ENCODE peak calls at places on chromosomes 12 and 14, in six cellular contexts. C, V, W, K, S and D are unnamed samples.

GRCh38 chr12:43883748-43884147 is 47.9 kb downstream of the TMEM117 start:
- DNase-seq in K (no peak), W (no peak), C (no peak), S (no peak), V (no peak), D (no peak)

GRCh38 chr12:5206401-5207175 is 162.9 kb downstream of the KCNA5 start:
- DNase-seq in W (no peak), C (no peak), S (no peak), V (no peak), K (no peak), D (no peak)

GRCh38 chr12:29599397-29599796 is 101.9 kb upstream of the OVCH1 start:
- DNase-seq in V (no peak), S (no peak), K (no peak), W (no peak), C (no peak), D (no peak)

GRCh38 chr12:122753213-122753571 is 568 bp downstream of the DENR start:
- DNase-seq in V (peak; percentile 32), C (no peak), W (no peak), K (no peak), S (no peak), D (no peak)

GRCh38 chr12:58386136-58386535 is 444.8 kb downstream of the ATP23 start:
- DNase-seq in S (no peak), V (no peak), W (no peak), C (no peak), K (no peak), D (no peak)

GRCh38 chr14:23008836-23009235 is 1.1 kb downstream of the C14orf93 start:
- DNase-seq in V (peak; percentile 24), W (no peak), K (no peak), S (no peak), C (no peak), D (no peak)

GRCh38 chr14:34258318-34258717 is 203.7 kb downstream of the SPTSSA start:
- DNase-seq in C (no peak), W (no peak), V (no peak), S (no peak), K (no peak), D (no peak)

GRCh38 chr12:6038160-6038559 is 86.3 kb downstream of the VWF start:
- DNase-seq in S (peak; percentile 59), K (peak; percentile 87), C (peak; percentile 38), V (peak; percentile 74), W (peak; percentile 66), D (no peak)

GRCh38 chr12:124796303-124796957 is 67.2 kb downstream of the SCARB1 start:
- DNase-seq in C (no peak), S (no peak), K (no peak), V (no peak), W (no peak), D (no peak)

GRCh38 chr12:45914090-45914489 is 76.3 kb downstream of the SCAF11 start:
- DNase-seq in C (peak; percentile 18), V (no peak), W (peak; percentile 82), K (peak; percentile 4), S (no peak), D (peak; percentile 59)

GRCh38 chr12:87413784-87414183 is 615.4 kb downstream of the C12orf50 start:
- DNase-seq in W (peak; percentile 3), V (no peak), S (no peak), K (no peak), C (no peak), D (no peak)

GRCh38 chr14:91636604-91637003 is 95.3 kb downstream of the CATSPERB start:
- DNase-seq in C (no peak), W (no peak), S (no peak), K (no peak), V (no peak), D (no peak)

GRCh38 chr12:100708591-100708990 is 86.0 kb upstream of the ANO4 start:
- DNase-seq in S (no peak), C (no peak), K (no peak), W (no peak), V (no peak), D (no peak)

GRCh38 chr12:119796292-119796691 is 80.8 kb downstream of the CIT start:
- DNase-seq in C (no peak), V (no peak), W (no peak), S (no peak), K (no peak), D (no peak)

GRCh38 chr14:58941666-58942065 is 246.8 kb upstream of the DAAM1 start:
- DNase-seq in S (no peak), K (no peak), W (peak; percentile 84), V (no peak), C (no peak), D (no peak)

GRCh38 chr14:75748340-75748739 is 87.3 kb downstream of the TTLL5 start:
- DNase-seq in C (no peak), V (no peak), K (no peak), S (no peak), W (peak; percentile 23), D (no peak)

GRCh38 chr12:108704527-108704926 is 26.8 kb downstream of the CORO1C start:
- DNase-seq in V (no peak), C (no peak), W (no peak), S (no peak), K (no peak), D (no peak)

GRCh38 chr14:106185837-106186233 is 659.5 kb downstream of the TMEM121 start:
- DNase-seq in S (peak; percentile 41), C (no peak), V (no peak), W (no peak), K (no peak), D (no peak)

GRCh38 chr12:112125250-112125999 is at the start of gene TRAFD1:
- DNase-seq in S (peak; percentile 98), K (peak; percentile 99), W (peak; percentile 96), C (peak; percentile 67), V (peak; percentile 98), D (peak; percentile 92)

GRCh38 chr12:112126000-112126431 is 656 bp downstream of the TRAFD1 start:
- DNase-seq in C (no peak), W (no peak), V (peak; percentile 10), K (peak; percentile 54), S (no peak), D (no peak)

GRCh38 chr12:112122823-112123690 is 2.3 kb upstream of the TRAFD1 start:
- DNase-seq in W (peak; percentile 42), K (no peak), C (no peak), V (no peak), S (no peak), D (peak; percentile 88)

GRCh38 chr12:112126916-112127315 is 1.6 kb downstream of the TRAFD1 start:
- DNase-seq in V (no peak), K (no peak), S (no peak), W (no peak), C (no peak), D (no peak)

GRCh38 chr12:112124918-112125249 is 476 bp upstream of the TRAFD1 start:
- DNase-seq in V (no peak), W (no peak), S (no peak), C (no peak), K (no peak), D (no peak)
- H3K4me3 ChIP-seq in V (no peak overlapping the region), W (no peak overlapping the region), S (no peak overlapping the region), C (peak overlapping the region; percentile 78), K (no peak overlapping the region), D (no peak overlapping the region)

DNA sequence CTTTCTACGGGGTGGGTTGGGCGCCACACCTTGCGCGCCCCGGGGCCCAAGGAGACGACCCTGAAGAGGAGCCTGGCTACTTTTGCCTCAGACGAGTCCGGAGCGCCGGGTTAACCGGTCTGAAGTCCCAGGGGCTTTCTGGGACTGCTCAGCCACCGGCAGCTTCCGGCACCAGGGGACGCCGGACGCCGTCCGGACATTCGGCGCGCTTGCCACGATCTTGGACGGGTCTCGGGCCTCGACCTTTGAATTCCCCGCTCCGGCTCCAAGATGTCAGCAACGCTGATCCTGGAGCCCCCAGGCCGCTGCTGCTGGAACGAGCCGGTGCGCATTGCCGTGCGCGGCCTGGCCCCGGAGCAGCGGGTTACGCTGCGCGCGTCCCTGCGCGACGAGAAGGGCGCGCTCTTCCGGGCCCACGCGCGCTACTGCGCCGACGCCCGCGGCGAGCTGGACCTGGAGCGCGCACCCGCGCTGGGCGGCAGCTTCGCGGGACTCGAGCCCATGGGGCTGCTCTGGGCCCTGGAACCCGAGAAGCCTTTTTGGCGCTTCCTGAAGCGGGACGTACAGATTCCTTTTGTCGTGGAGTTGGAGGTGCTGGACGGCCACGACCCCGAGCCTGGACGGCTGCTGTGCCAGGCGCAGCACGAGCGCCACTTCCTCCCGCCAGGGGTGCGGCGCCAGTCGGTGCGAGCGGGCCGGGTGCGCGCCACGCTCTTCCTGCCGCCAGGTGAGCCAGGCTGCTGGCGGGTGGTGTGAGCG is at the start of gene ACOT4:
- DNase-seq in S (peak; percentile 56), K (peak; percentile 76), W (peak; percentile 35), C (no peak), V (no peak), D (no peak)
- H3K4me3 ChIP-seq in S (peak within 1 kb of the TSS; percentile 53), K (peak within 1 kb of the TSS; percentile 39), W (peak within 1 kb of the TSS; percentile 60), C (peak within 1 kb of the TSS; percentile 52), V (peak within 1 kb of the TSS; percentile 45), D (peak within 1 kb of the TSS; percentile 56)

GRCh38 chr12:95551913-95552516 is 739 bp upstream of the USP44 start:
- DNase-seq in W (no peak), V (no peak), C (no peak), K (no peak), S (no peak), D (no peak)
- H3K4me3 ChIP-seq in W (no peak overlapping the region), V (no peak overlapping the region), C (no peak overlapping the region), K (peak overlapping the region; percentile 96), S (no peak overlapping the region), D (no peak overlapping the region)

GRCh38 chr12:82012176-82012575 is 253.0 kb upstream of the PPFIA2 start:
- DNase-seq in S (no peak), K (no peak), V (no peak), W (no peak), C (no peak), D (no peak)
- H3K4me3 ChIP-seq in S (no peak overlapping the region), K (no peak overlapping the region), V (no peak overlapping the region), W (no peak overlapping the region), C (no peak overlapping the region), D (no peak overlapping the region)

GRCh38 chr12:104064031-104064841 is at the start of gene HCFC2:
- DNase-seq in K (peak; percentile 97), W (peak; percentile 85), S (peak; percentile 93), C (peak; percentile 24), V (peak; percentile 87), D (peak; percentile 70)
- H3K4me3 ChIP-seq in K (peak within 1 kb of the TSS; percentile 83), W (peak within 1 kb of the TSS; percentile 96), S (peak within 1 kb of the TSS; percentile 72), C (peak within 1 kb of the TSS; percentile 94), V (peak within 1 kb of the TSS; percentile 97), D (peak within 1 kb of the TSS; percentile 93)